ENCODE peak calls at places on chromosome 14, in ten cellular contexts. Z is suprapubic skin; C is naive thymus-derived CD4-positive, alpha-beta T cell; X is stomach; Q is A549; S is mesenchymal stem cell; F is transverse colon; U is adrenal gland; P is mucosa of descending colon; W is H1. A is an unnamed sample. For H3K4me1, the result is how much of the 10 kb centered on the place peaks cover.

GRCh38 chr14:91114079-91115065 is 499 bp downstream of the DGLUCY start:
- DNase-seq in Z (peak), Q (peak), X (peak), P (peak), W (peak), C (peak), F (peak), U (peak), S (peak), A (peak)

GRCh38 chr14:99537399-99537798 is 56.2 kb downstream of the CCNK start:
- DNase-seq in P (no peak), F (peak), U (peak), Z (no peak), W (no peak), C (no peak), X (no peak), S (peak), Q (peak), A (peak)

GRCh38 chr14:88492272-88493089 is 62.3 kb downstream of the PTPN21 start:
- DNase-seq in Q (peak), S (peak), F (peak), P (peak), X (peak), U (peak), W (peak), Z (peak), C (peak), A (peak)

GRCh38 chr14:50928002-50928635 is 16.2 kb downstream of the PYGL start:
- DNase-seq in U (peak), W (no peak), Q (no peak), X (no peak), P (no peak), C (no peak), F (no peak), Z (no peak), S (peak), A (no peak)

GRCh38 chr14:99819514-99819913 is 26.3 kb downstream of the EML1 start:
- DNase-seq in P (no peak), X (no peak), W (no peak), U (peak), Z (no peak), F (no peak), Q (no peak), C (no peak), S (no peak), A (peak)

GRCh38 chr14:89351364-89351957 is 65.6 kb downstream of the FOXN3 start:
- DNase-seq in X (peak), Z (no peak), F (peak), W (peak), S (no peak), P (peak), C (peak), U (no peak), Q (no peak), A (no peak)

GRCh38 chr14:90354551-90355298 is 23.0 kb upstream of the NRDE2 start:
- DNase-seq in P (no peak), Z (no peak), F (no peak), U (no peak), X (no peak), S (no peak), Q (no peak), W (no peak), C (no peak), A (no peak)

GRCh38 chr14:22838631-22839041 is 2.3 kb downstream of the MMP14 start:
- DNase-seq in Z (no peak), P (no peak), X (no peak), C (no peak), F (peak), U (no peak), Q (no peak), W (no peak), S (peak), A (peak)

GRCh38 chr14:95143813-95144620 is 13.3 kb downstream of the DICER1 start:
- DNase-seq in U (no peak), C (no peak), W (no peak), Q (no peak), S (no peak), P (no peak), F (no peak), X (no peak), Z (no peak), A (no peak)

GRCh38 chr14:52835122-52835903 is 43.9 kb upstream of the GNPNAT1 start:
- DNase-seq in Z (peak), Q (peak), X (no peak), C (no peak), U (peak), F (no peak), W (no peak), S (peak), P (no peak), A (no peak)

GRCh38 chr14:75653563-75653962 is 7.1 kb downstream of the ERG28 start:
- DNase-seq in F (no peak), C (no peak), X (no peak), Z (no peak), W (no peak), Q (no peak), P (no peak), S (no peak), U (no peak), A (no peak)

GRCh38 chr14:45041641-45042040 is 42.3 kb upstream of the PRPF39 start:
- DNase-seq in Z (no peak), U (no peak), C (no peak), F (no peak), W (no peak), X (no peak), P (no peak), S (no peak), Q (no peak), A (no peak)

GRCh38 chr14:51401756-51402155 is 161.7 kb downstream of the TMX1 start:
- DNase-seq in X (no peak), P (no peak), Q (no peak), S (no peak), F (no peak), C (no peak), W (no peak), U (peak), Z (no peak), A (no peak)

DNA sequence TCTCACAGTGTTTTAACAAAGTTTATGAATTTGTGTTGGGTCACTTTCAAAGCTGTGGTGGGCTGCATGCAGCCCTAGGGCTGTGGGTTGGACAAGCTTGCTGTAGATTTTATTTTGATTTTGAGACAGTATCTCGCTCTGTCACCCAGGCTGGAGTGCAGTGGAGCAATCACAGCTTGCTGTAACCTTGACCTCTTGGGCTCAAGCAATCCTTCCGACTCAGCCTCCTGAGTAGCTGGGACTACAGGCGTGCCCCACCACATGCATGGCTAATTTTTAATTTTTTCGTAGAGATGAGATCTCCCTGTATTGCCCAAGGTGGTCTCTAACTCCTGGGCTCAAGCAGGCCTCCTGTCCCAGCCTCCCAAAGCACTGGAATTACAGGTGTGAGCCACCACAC is 5.4 kb downstream of the MARK3 start:
- DNase-seq in W (no peak), U (no peak), S (no peak), X (no peak), Q (no peak), C (no peak), P (no peak), F (no peak), Z (no peak), A (no peak)
- H3K4me1 ChIP-seq in W (under half), U (under half), S (under half), X (half or more), Q (under half), C (under half), P (under half), F (under half), Z (half or more), A (under half)

GRCh38 chr14:61489932-61490331 is 168.6 kb downstream of the PRKCH start:
- DNase-seq in Q (no peak), X (no peak), P (no peak), Z (no peak), U (peak), C (no peak), S (no peak), F (no peak), W (no peak), A (no peak)

GRCh38 chr14:61488417-61488816 is 167.0 kb downstream of the PRKCH start:
- DNase-seq in S (no peak), C (no peak), U (no peak), P (no peak), F (no peak), X (no peak), Q (no peak), W (no peak), Z (no peak), A (no peak)

GRCh38 chr14:61486930-61487495 is 165.6 kb downstream of the PRKCH start:
- DNase-seq in C (no peak), W (no peak), X (no peak), F (no peak), Z (no peak), S (no peak), P (no peak), Q (no peak), U (no peak), A (no peak)

GRCh38 chr14:61489527-61489926 is 168.1 kb downstream of the PRKCH start:
- DNase-seq in C (no peak), Z (no peak), S (no peak), Q (no peak), U (no peak), X (no peak), F (no peak), W (no peak), P (no peak), A (no peak)

GRCh38 chr14:61489002-61489401 is 167.6 kb downstream of the PRKCH start:
- DNase-seq in C (no peak), S (no peak), X (no peak), U (no peak), Q (no peak), W (no peak), F (no peak), P (no peak), Z (no peak), A (no peak)
- H3K4me1 ChIP-seq in C (under half), S (under half), X (under half), U (under half), Q (half or more), W (under half), F (under half), P (under half), Z (under half), A (under half)

GRCh38 chr14:101762530-101763101 is 1.1 kb downstream of the PPP2R5C start:
- DNase-seq in U (no peak), F (no peak), S (no peak), Z (no peak), X (no peak), Q (no peak), P (no peak), W (no peak), C (no peak), A (no peak)

GRCh38 chr14:101772770-101773169 is 11.3 kb downstream of the PPP2R5C start:
- DNase-seq in P (no peak), Z (no peak), U (no peak), C (no peak), F (no peak), W (no peak), Q (no peak), S (no peak), X (no peak), A (no peak)

GRCh38 chr14:101770183-101770582 is 8.7 kb downstream of the PPP2R5C start:
- DNase-seq in C (no peak), Z (no peak), F (no peak), U (no peak), S (no peak), P (no peak), Q (no peak), W (no peak), X (no peak), A (no peak)

GRCh38 chr14:101763941-101764709 is 2.6 kb downstream of the PPP2R5C start:
- DNase-seq in S (no peak), U (no peak), Z (no peak), F (peak), P (no peak), W (no peak), C (no peak), Q (no peak), X (no peak), A (no peak)

DNA sequence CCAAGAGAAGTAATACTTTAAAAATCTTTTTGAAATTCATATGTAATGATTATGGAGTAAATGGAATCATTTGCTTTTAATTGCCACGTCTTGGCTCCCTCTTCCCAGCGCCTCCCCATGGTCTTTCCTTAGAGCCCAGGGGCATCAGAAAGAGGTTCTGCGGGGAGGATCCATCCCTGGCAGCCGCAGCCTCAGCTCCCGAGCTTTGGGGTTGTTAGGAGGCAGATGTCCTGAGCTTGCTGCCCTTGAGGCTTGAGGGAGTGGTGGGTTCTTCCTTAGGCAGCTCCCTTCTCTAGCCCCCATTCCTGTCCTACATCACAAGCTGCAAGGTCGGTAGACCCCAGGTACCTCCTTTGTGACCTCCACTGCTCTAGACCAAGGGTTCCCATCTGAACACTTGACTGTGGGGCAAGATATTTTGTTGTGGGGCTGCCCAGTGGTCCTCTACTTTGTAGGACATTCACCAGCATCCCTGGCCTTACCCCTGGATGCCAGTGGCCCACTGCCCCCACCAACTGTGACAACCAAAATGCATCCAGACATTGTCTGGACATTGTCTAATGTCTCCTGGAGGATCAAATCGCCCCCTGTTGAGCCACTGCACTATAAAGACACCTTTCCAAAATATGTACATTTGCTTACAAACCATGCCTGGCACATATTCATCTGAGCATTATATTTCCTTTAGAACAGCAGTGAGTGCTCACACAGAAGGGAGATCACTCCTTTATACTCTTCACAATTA is 6.3 kb downstream of the PPP2R5C start:
- DNase-seq in Q (no peak), S (no peak), W (no peak), Z (no peak), X (no peak), P (no peak), F (no peak), U (no peak), C (no peak), A (no peak)
- H3K4me1 ChIP-seq in Q (under half), S (under half), W (under half), Z (under half), X (under half), P (under half), F (under half), U (under half), C (under half), A (under half)

GRCh38 chr14:104228221-104228620 is 89.8 kb downstream of the KIF26A start:
- DNase-seq in X (no peak), U (no peak), C (no peak), S (no peak), W (no peak), Z (peak), F (peak), Q (no peak), P (no peak), A (no peak)

GRCh38 chr14:104224516-104225281 is 86.3 kb downstream of the KIF26A start:
- DNase-seq in P (peak), C (no peak), X (no peak), Q (peak), W (no peak), Z (no peak), U (peak), F (peak), S (peak), A (no peak)

GRCh38 chr14:104227806-104228205 is 89.4 kb downstream of the KIF26A start:
- DNase-seq in P (no peak), W (no peak), S (no peak), C (no peak), U (no peak), X (no peak), Z (no peak), Q (no peak), F (no peak), A (no peak)

GRCh38 chr14:104228716-104229620 is 90.6 kb downstream of the KIF26A start:
- DNase-seq in Z (peak), F (peak), W (no peak), X (no peak), S (no peak), Q (no peak), U (no peak), C (no peak), P (no peak), A (no peak)

GRCh38 chr14:104226421-104227385 is 88.3 kb downstream of the KIF26A start:
- DNase-seq in Q (no peak), S (no peak), C (no peak), X (no peak), W (no peak), F (peak), P (no peak), Z (no peak), U (no peak), A (no peak)
- H3K4me1 ChIP-seq in Q (under half), S (under half), C (under half), X (under half), W (under half), F (under half), P (under half), Z (under half), U (under half), A (under half)

GRCh38 chr14:64503184-64503433 is 529 bp downstream of the ZBTB25 start:
- DNase-seq in X (no peak), S (no peak), P (no peak), F (no peak), C (no peak), Z (no peak), Q (no peak), U (no peak), W (no peak), A (no peak)
- H3K4me1 ChIP-seq in X (under half), S (under half), P (half or more), F (under half), C (under half), Z (half or more), Q (under half), U (under half), W (under half), A (under half)

GRCh38 chr14:61523751-61524150 is 171.6 kb upstream of the HIF1A start:
- DNase-seq in X (no peak), S (no peak), Z (no peak), W (no peak), Q (no peak), C (no peak), F (no peak), U (no peak), P (no peak), A (no peak)

GRCh38 chr14:61519735-61520134 is 175.6 kb upstream of the HIF1A start:
- DNase-seq in Z (no peak), S (no peak), X (no peak), F (no peak), C (no peak), W (no peak), Q (no peak), U (no peak), P (no peak), A (no peak)

GRCh38 chr14:61524211-61524806 is 171.0 kb upstream of the HIF1A start:
- DNase-seq in F (no peak), Z (no peak), U (no peak), C (no peak), S (peak), P (peak), Q (no peak), W (no peak), X (no peak), A (no peak)

GRCh38 chr14:61520546-61520945 is 174.8 kb upstream of the HIF1A start:
- DNase-seq in W (no peak), Z (no peak), Q (no peak), U (no peak), F (no peak), X (no peak), P (no peak), C (no peak), S (no peak), A (no peak)

GRCh38 chr14:61521773-61522172 is 173.5 kb upstream of the HIF1A start:
- DNase-seq in W (no peak), C (no peak), Q (no peak), F (no peak), P (peak), X (no peak), S (no peak), U (no peak), Z (no peak), A (no peak)
- H3K4me1 ChIP-seq in W (under half), C (half or more), Q (half or more), F (under half), P (half or more), X (under half), S (under half), U (under half), Z (half or more), A (under half)

GRCh38 chr14:68947802-68948201 is 31.3 kb downstream of the ACTN1 start:
- DNase-seq in P (peak), S (peak), W (no peak), Q (no peak), C (no peak), U (peak), X (peak), Z (no peak), F (peak), A (peak)

GRCh38 chr14:68948686-68949085 is 30.4 kb downstream of the ACTN1 start:
- DNase-seq in C (no peak), S (peak), P (no peak), U (no peak), Z (no peak), F (no peak), X (no peak), Q (no peak), W (no peak), A (no peak)

GRCh38 chr14:68951051-68951797 is 27.9 kb downstream of the ACTN1 start:
- DNase-seq in Q (peak), U (peak), X (peak), Z (peak), S (peak), F (peak), W (no peak), C (no peak), P (peak), A (peak)

GRCh38 chr14:68950111-68950510 is 29.0 kb downstream of the ACTN1 start:
- DNase-seq in Z (no peak), S (peak), F (no peak), P (no peak), Q (no peak), W (no peak), U (no peak), X (no peak), C (no peak), A (no peak)

GRCh38 chr14:68949236-68949965 is 29.7 kb downstream of the ACTN1 start:
- DNase-seq in W (no peak), U (no peak), S (peak), Q (no peak), F (no peak), C (no peak), X (no peak), P (no peak), Z (no peak), A (no peak)
- H3K4me1 ChIP-seq in W (under half), U (under half), S (half or more), Q (half or more), F (half or more), C (under half), X (half or more), P (half or more), Z (half or more), A (under half)

GRCh38 chr14:71595441-71595840 is 336.8 kb upstream of the RGS6 start:
- DNase-seq in S (no peak), Q (no peak), W (no peak), C (no peak), P (no peak), F (no peak), Z (no peak), X (no peak), U (no peak), A (no peak)

GRCh38 chr14:71592361-71592760 is 339.9 kb upstream of the RGS6 start:
- DNase-seq in Q (no peak), P (peak), C (no peak), F (no peak), W (no peak), Z (no peak), U (no peak), X (peak), S (no peak), A (no peak)

GRCh38 chr14:71593966-71594365 is 338.3 kb upstream of the RGS6 start:
- DNase-seq in S (no peak), X (no peak), F (no peak), U (no peak), Q (no peak), C (no peak), W (no peak), Z (no peak), P (no peak), A (no peak)

GRCh38 chr14:71597289-71597920 is 334.8 kb upstream of the RGS6 start:
- DNase-seq in F (no peak), C (no peak), W (no peak), P (no peak), Z (no peak), X (no peak), S (no peak), Q (no peak), U (no peak), A (no peak)

GRCh38 chr14:71594828-71595227 is 337.4 kb upstream of the RGS6 start:
- DNase-seq in F (no peak), S (no peak), X (no peak), C (peak), W (no peak), Q (no peak), U (no peak), P (no peak), Z (no peak), A (no peak)
- H3K4me1 ChIP-seq in F (under half), S (under half), X (under half), C (under half), W (under half), Q (under half), U (under half), P (under half), Z (under half), A (under half)

A was measured in uterus.